ENCODE peak calls at places on chromosomes 12 and 14, in eight cellular contexts. U is upper lobe of left lung, L is HepG2, H is GM23338, V is K562, Y is Panc1, W is HCT116, M is GM12878. X is an unnamed sample.

GRCh38 chr12:121762269-121762668 is 31.2 kb downstream of the RHOF start:
- ATAC-seq in V (no peak), H (no peak), W (no peak), U (no peak), M (no peak), Y (no peak), L (no peak), X (no peak)

GRCh38 chr12:114655934-114656697 is 27.9 kb downstream of the TBX3 start:
- ATAC-seq in U (no peak), Y (no peak), V (no peak), M (no peak), H (no peak), W (peak; percentile 87), L (peak; percentile 92), X (no peak)

GRCh38 chr14:75334191-75335051 is 55.8 kb downstream of the FOS start:
- ATAC-seq in H (peak; percentile 46), L (no peak), M (peak; percentile 51), W (no peak), U (peak; percentile 83), Y (no peak), V (peak; percentile 33), X (peak; percentile 54)

GRCh38 chr12:15472036-15472435 is 149.7 kb downstream of the PTPRO start:
- ATAC-seq in H (no peak), L (no peak), V (no peak), Y (no peak), U (no peak), M (no peak), W (no peak), X (no peak)

GRCh38 chr12:99059824-99060526 is 414.9 kb downstream of the APAF1 start:
- ATAC-seq in U (peak; percentile 65), W (no peak), L (no peak), V (no peak), H (peak; percentile 63), M (no peak), Y (no peak), X (no peak)

GRCh38 chr14:24353551-24354529 is 14.0 kb upstream of the RIPK3 start:
- ATAC-seq in M (peak; percentile 71), H (no peak), U (peak; percentile 41), V (no peak), Y (no peak), L (peak; percentile 75), W (peak; percentile 55), X (no peak)

GRCh38 chr14:104169765-104170113 is 31.4 kb downstream of the KIF26A start:
- ATAC-seq in V (no peak), M (no peak), W (no peak), L (no peak), Y (no peak), H (no peak), U (no peak), X (no peak)

GRCh38 chr12:123667771-123668170 is 3.1 kb upstream of the TCTN2 start:
- ATAC-seq in V (no peak), M (no peak), Y (no peak), L (no peak), W (no peak), U (no peak), H (no peak), X (no peak)

GRCh38 chr12:12449533-12450025 is 92.7 kb downstream of the BORCS5 start:
- ATAC-seq in U (peak; percentile 84), M (no peak), W (no peak), L (peak; percentile 85), H (no peak), V (no peak), Y (no peak), X (peak; percentile 71)

GRCh38 chr14:94320243-94320642 is 2.9 kb downstream of the SERPINA6 start:
- ATAC-seq in U (no peak), W (peak; percentile 74), L (peak; percentile 77), M (peak; percentile 82), H (peak; percentile 32), Y (no peak), V (no peak), X (no peak)

GRCh38 chr14:31429791-31430190 is 9.4 kb upstream of the HEATR5A start:
- ATAC-seq in U (no peak), L (no peak), H (no peak), M (no peak), W (no peak), V (no peak), Y (no peak), X (no peak)

GRCh38 chr12:4817813-4818212 is 91.9 kb upstream of the KCNA1 start:
- ATAC-seq in L (no peak), M (no peak), H (no peak), W (no peak), V (no peak), Y (no peak), U (no peak), X (no peak)

GRCh38 chr12:30010071-30011052 is 226.6 kb upstream of the TMTC1 start:
- ATAC-seq in M (no peak), L (no peak), H (no peak), V (no peak), Y (no peak), W (no peak), U (no peak), X (no peak)

GRCh38 chr12:124736115-124737039 is 127.3 kb downstream of the SCARB1 start:
- ATAC-seq in M (no peak), U (no peak), L (no peak), W (no peak), Y (no peak), V (no peak), H (no peak), X (no peak)

GRCh38 chr12:93541578-93542217 is 30.8 kb upstream of the SOCS2 start:
- ATAC-seq in Y (no peak), V (no peak), M (no peak), H (no peak), U (no peak), L (peak; percentile 81), W (no peak), X (no peak)

GRCh38 chr14:104313674-104314073 is 175.3 kb downstream of the KIF26A start:
- ATAC-seq in H (no peak), M (no peak), Y (no peak), W (no peak), U (no peak), V (no peak), L (no peak), X (no peak)

DNA sequence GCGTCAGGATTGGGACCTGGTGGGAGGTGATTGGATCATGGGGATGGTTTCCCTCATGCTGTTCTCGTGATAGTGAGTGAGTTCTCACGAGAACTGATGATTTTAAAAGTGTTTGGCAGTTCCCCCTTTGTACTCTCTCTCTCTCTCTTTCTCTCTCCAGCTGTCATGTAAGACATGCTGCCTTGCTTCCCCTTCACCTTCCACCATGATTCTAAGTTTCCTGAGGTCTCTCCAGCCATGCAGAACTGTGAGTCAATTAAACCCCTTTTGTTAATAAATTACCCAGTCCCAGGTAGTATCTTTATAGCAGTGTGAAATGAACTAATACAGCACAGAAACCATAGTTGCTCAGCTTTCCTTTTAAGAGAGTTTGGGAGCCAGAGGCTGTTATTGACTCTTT is 244.0 kb downstream of the BTG1 start:
- ATAC-seq in L (no peak), V (no peak), M (peak; percentile 29), U (no peak), W (no peak), H (no peak), Y (no peak), X (no peak)
- H3K4me3 ChIP-seq in L (no peak overlapping the region), V (no peak overlapping the region), M (no peak overlapping the region), U (no peak overlapping the region), W (no peak overlapping the region), H (no peak overlapping the region), Y (no peak overlapping the region), X (no peak overlapping the region)

DNA sequence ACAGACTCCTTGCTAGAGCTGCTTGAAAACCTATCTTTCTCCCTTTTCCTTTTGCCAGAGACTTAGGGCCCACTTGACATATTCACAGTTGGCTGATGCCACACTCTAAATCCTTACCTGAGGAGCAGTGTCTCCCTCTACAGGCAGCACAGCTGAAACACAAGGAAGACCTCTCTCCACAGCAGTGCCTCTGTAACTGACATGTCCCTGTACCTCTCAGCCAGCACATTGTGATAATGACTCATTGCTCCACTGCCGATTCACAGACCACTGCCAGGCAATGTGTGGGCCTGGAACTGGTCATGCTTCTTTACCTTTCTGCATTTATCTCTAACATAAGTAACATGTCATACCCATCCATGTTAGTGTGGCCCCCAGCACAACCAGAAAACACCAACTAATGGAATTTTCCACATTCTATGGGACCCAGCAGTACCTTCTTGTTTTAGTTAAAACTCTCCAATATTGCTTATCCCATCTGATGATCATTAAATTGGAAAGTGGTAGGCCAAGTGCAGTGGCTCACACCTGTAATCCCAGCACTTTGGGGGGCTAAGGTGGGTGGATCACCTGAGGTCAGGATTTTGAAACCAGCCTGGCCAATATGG is 56.5 kb downstream of the GTF2A1 start:
- ATAC-seq in Y (peak; percentile 73), M (peak; percentile 97), U (peak; percentile 84), V (peak; percentile 96), L (peak; percentile 94), W (peak; percentile 99), H (peak; percentile 100), X (peak; percentile 72)
- TF ChIP-seq POLR2AphosphoS5 in Y (no peak), M (no peak), U (no peak), V (no peak), L (no peak), W (no peak), H (no peak), X (no peak)

DNA sequence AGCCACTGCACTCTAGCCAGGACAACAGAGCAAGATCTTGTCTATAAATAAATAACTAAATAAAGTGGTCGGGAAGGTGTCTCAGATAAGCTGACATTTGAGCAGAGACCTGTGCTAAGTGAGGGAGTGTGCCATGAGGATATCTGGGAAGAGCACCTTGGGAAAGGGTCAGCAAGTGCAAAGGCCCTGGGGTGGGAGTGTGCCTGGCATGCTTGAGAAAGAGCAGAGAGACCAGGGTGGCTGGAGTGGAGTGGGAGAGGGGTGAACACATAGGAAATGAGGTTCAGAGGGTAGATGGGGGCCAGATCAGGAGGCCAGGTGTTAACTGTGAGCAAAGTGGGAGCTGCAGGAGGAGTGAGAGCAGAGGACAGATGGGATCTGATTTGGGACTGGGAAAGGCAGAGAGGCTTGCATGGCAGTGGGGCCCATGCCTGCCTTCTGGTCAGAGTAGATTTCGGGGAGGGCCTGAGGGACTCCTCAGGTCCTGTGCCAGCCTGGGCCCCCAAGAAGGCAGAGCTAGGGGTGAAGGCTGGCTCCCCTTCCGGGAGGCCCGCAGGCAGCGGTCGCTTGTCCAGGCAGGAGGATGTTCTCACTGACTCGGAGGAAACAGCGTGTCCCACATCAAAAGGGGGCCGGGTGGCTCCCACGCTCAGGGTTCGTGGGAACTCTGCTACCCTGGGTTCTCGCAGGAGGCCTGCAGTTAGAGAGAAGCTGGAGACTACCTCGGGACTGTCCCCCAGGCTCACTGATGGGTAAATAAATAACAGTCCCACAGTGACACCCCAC is 32.6 kb downstream of the DTX1 start:
- ATAC-seq in Y (no peak), W (no peak), U (no peak), V (no peak), L (no peak), M (peak; percentile 49), H (no peak), X (no peak)
- H3K4me3 ChIP-seq in Y (no peak overlapping the region), W (no peak overlapping the region), U (no peak overlapping the region), V (no peak overlapping the region), L (no peak overlapping the region), M (no peak overlapping the region), H (no peak overlapping the region), X (no peak overlapping the region)

DNA sequence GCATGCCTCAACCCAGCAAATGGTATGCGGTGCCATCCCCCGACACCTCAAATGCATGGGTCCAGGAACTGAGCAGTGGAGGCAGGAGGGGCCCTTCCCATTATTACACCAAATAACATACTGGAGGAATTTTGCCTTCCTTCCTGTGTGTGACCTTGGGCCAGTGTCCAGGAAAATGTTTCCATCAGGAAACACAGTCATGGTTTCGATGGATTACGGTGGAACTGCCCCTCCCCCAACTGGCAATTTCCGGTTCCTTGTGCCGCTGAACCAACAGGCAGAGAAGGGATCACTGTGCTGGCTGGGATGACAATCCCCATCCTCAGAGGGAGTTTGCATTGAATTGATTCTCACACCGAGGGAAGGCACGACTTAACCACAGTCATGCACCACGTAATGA is 9.1 kb upstream of the CDC42BPB start:
- ATAC-seq in H (no peak), M (no peak), U (no peak), W (no peak), V (no peak), Y (no peak), L (no peak), X (peak; percentile 47)
- TF ChIP-seq POLR2AphosphoS5 in H (no peak), M (no peak), U (peak; percentile 70), W (no peak), V (no peak), Y (no peak), L (no peak), X (peak; percentile 10)

X was measured in gastroesophageal sphincter.